ENCODE peak calls at places on chromosomes 13 and 19, in ten cellular contexts. D, P, G, V, E, U, F, I, N and H are unnamed samples.

GRCh38 chr13:36288794-36289391 is 8.7 kb downstream of the CCDC169 start:
- DNase-seq in N (peak), P (no peak), E (no peak), D (no peak), G (no peak), U (peak), V (no peak), F (no peak), I (no peak), H (no peak)

GRCh38 chr13:100506154-100506553 is 82.4 kb downstream of the GGACT start:
- DNase-seq in V (no peak), U (no peak), G (no peak), N (no peak), F (peak), P (no peak), E (no peak), D (no peak), I (no peak), H (no peak)

GRCh38 chr13:95354156-95354555 is 52.9 kb upstream of the ABCC4 start:
- DNase-seq in P (no peak), V (no peak), D (no peak), I (no peak), E (no peak), N (no peak), F (no peak), G (no peak), U (no peak), H (no peak)

GRCh38 chr19:14542721-14543328 is 13.4 kb downstream of the TECR start:
- DNase-seq in D (peak), G (no peak), N (no peak), U (no peak), F (no peak), P (no peak), I (no peak), V (no peak), E (no peak), H (peak)

GRCh38 chr19:47274071-47274890 is at the start of gene INAFM1:
- DNase-seq in I (peak), V (peak), U (peak), P (peak), E (peak), N (peak), G (peak), F (peak), D (peak), H (peak)

GRCh38 chr19:584240-585001 is 5.3 kb upstream of the HCN2 start:
- DNase-seq in V (no peak), U (peak), D (peak), I (peak), F (peak), E (peak), P (peak), N (peak), G (peak), H (peak)

GRCh38 chr13:90793261-90793785 is 554.2 kb upstream of the MIR17HG start:
- DNase-seq in N (no peak), U (no peak), V (no peak), I (no peak), F (no peak), P (no peak), G (no peak), E (no peak), D (no peak), H (no peak)

GRCh38 chr19:1087813-1088418 is 7.3 kb downstream of the POLR2E start:
- DNase-seq in I (peak), F (no peak), D (no peak), N (no peak), V (no peak), P (no peak), G (no peak), E (peak), U (no peak), H (no peak)

GRCh38 chr13:26075498-26075897 is 23.7 kb upstream of the SHISA2 start:
- DNase-seq in V (no peak), P (no peak), F (no peak), I (no peak), D (no peak), N (peak), E (no peak), G (no peak), U (peak), H (no peak)

GRCh38 chr13:112174476-112175110 is 107.6 kb downstream of the SOX1 start:
- DNase-seq in F (no peak), U (no peak), D (no peak), P (no peak), E (no peak), N (no peak), G (no peak), I (no peak), V (no peak), H (no peak)

GRCh38 chr19:44694184-44694579 is 4.8 kb upstream of the CEACAM16 start:
- DNase-seq in I (no peak), G (no peak), D (no peak), N (no peak), P (no peak), F (no peak), U (no peak), E (no peak), V (no peak), H (no peak)

GRCh38 chr19:44772969-44773368 is 4.7 kb upstream of the CBLC start:
- DNase-seq in N (no peak), P (no peak), F (no peak), G (no peak), I (no peak), E (no peak), U (no peak), D (no peak), V (no peak), H (no peak)

GRCh38 chr19:39677931-39678889 is 22.5 kb downstream of the LGALS16 start:
- DNase-seq in V (peak), I (peak), G (no peak), F (no peak), E (no peak), U (no peak), D (peak), P (no peak), N (peak), H (peak)

GRCh38 chr19:4534836-4535658 is at the start of gene PLIN5:
- DNase-seq in G (peak), U (peak), I (peak), P (peak), N (peak), E (peak), F (no peak), V (peak), D (peak), H (peak)

GRCh38 chr13:109315481-109315880 is 470.9 kb downstream of the IRS2 start:
- DNase-seq in P (no peak), D (no peak), E (no peak), V (no peak), N (no peak), U (no peak), F (no peak), I (no peak), G (no peak), H (no peak)

GRCh38 chr13:46817081-46817480 is 20.1 kb upstream of the ESD start:
- DNase-seq in G (no peak), N (no peak), V (no peak), P (no peak), U (peak), F (no peak), D (peak), I (no peak), E (no peak), H (no peak)

GRCh38 chr19:14081797-14082674 is 3.5 kb downstream of the C19orf67 start:
- DNase-seq in U (peak), I (peak), E (no peak), N (peak), D (no peak), V (no peak), G (no peak), P (no peak), F (no peak), H (no peak)

GRCh38 chr19:42216653-42217521 is 590 bp downstream of the DEDD2 start:
- DNase-seq in P (peak), F (no peak), D (peak), V (no peak), E (peak), U (peak), N (peak), I (peak), G (no peak), H (peak)

GRCh38 chr19:35389192-35389861 is 18.5 kb downstream of the GPR42 start:
- DNase-seq in G (peak), N (no peak), F (no peak), I (no peak), D (no peak), V (no peak), U (no peak), E (no peak), P (no peak), H (no peak)

GRCh38 chr13:103605546-103606326 is 539.5 kb upstream of the SLC10A2 start:
- DNase-seq in E (no peak), D (no peak), U (no peak), V (no peak), P (no peak), I (no peak), F (no peak), G (no peak), N (no peak), H (no peak)

GRCh38 chr13:20391597-20392452 is 133.8 kb downstream of the CRYL1 start:
- DNase-seq in F (no peak), E (no peak), P (no peak), D (no peak), U (peak), N (peak), I (no peak), G (no peak), V (no peak), H (peak)

GRCh38 chr13:110293037-110293436 is 13.9 kb downstream of the COL4A1 start:
- DNase-seq in U (no peak), V (no peak), N (no peak), P (no peak), I (no peak), D (no peak), F (no peak), G (no peak), E (no peak), H (no peak)

GRCh38 chr13:33351324-33351723 is 65.8 kb upstream of the STARD13 start:
- DNase-seq in F (no peak), I (no peak), N (peak), V (no peak), G (no peak), U (no peak), E (no peak), P (no peak), D (peak), H (peak)

GRCh38 chr19:23949611-23950010 is 34.9 kb downstream of the ZNF726 start:
- DNase-seq in V (no peak), P (no peak), I (no peak), E (no peak), G (no peak), N (no peak), D (no peak), F (no peak), U (no peak), H (no peak)